ENCODE peak calls at places on chromosome 5, in nine cellular contexts. I is HS-5; X is CD8-positive, alpha-beta T cell; G is HTR-8/SVneo; K is aorta; C is CD4-positive, alpha-beta memory T cell; Z is lung; F is effector CD4-positive, alpha-beta T cell; D is NB4. J is an unnamed sample.

GRCh38 chr5:113043491-113043931 is 66.9 kb downstream of the DCP2 start:
- DNase-seq in I (no peak), C (no peak), K (no peak), G (no peak), F (no peak), X (no peak), D (peak), Z (no peak), J (no peak)

GRCh38 chr5:139363937-139364336 is 19.2 kb downstream of the SLC23A1 start:
- DNase-seq in Z (no peak), X (no peak), F (no peak), G (no peak), K (no peak), I (no peak), D (no peak), C (no peak), J (no peak)

GRCh38 chr5:133363807-133364587 is 248.3 kb downstream of the FSTL4 start:
- DNase-seq in F (no peak), X (no peak), C (no peak), D (no peak), K (no peak), I (no peak), G (no peak), Z (no peak), J (no peak)

GRCh38 chr5:107926121-107926520 is 255.4 kb upstream of the EFNA5 start:
- DNase-seq in G (no peak), C (no peak), K (no peak), D (no peak), Z (no peak), F (no peak), X (no peak), I (no peak), J (no peak)

GRCh38 chr5:163496286-163496685 is 9.1 kb upstream of the MAT2B start:
- DNase-seq in K (no peak), X (no peak), Z (no peak), I (no peak), G (no peak), D (no peak), F (no peak), C (no peak), J (no peak)

GRCh38 chr5:175682664-175683063 is 24.8 kb downstream of the HRH2 start:
- DNase-seq in X (no peak), D (no peak), C (no peak), F (no peak), K (peak), I (no peak), G (no peak), Z (no peak), J (no peak)

GRCh38 chr5:125409496-125410351 is 663.3 kb upstream of the ZNF608 start:
- DNase-seq in F (no peak), I (no peak), K (no peak), G (no peak), C (no peak), Z (no peak), X (no peak), D (no peak), J (no peak)

GRCh38 chr5:51172853-51173635 is 210.2 kb upstream of the ISL1 start:
- DNase-seq in F (no peak), G (no peak), C (no peak), I (no peak), D (no peak), Z (no peak), X (no peak), K (no peak), J (no peak)

GRCh38 chr5:172150514-172151425 is 37.3 kb downstream of the STK10 start:
- DNase-seq in F (no peak), D (peak), X (no peak), Z (peak), K (peak), I (no peak), C (peak), G (no peak), J (peak)

GRCh38 chr5:39466804-39467203 is 42.0 kb upstream of the DAB2 start:
- DNase-seq in C (no peak), D (no peak), Z (no peak), X (no peak), F (no peak), I (no peak), G (no peak), K (no peak), J (no peak)

GRCh38 chr5:40734986-40735385 is 20.8 kb downstream of the TTC33 start:
- DNase-seq in G (no peak), I (peak), F (no peak), X (no peak), C (no peak), Z (no peak), K (no peak), D (no peak), J (no peak)

J was measured in GDM1.